ENCODE peak calls at places on chromosomes 5 and 9, in ten cellular contexts. U is cardiac fibroblast; T is kidney tubule cell; I is hippocampal formation; K is stimulated activated CD8-positive, alpha-beta memory T cell treated with anti-CD3 and anti-CD28 coated beads, Interleukin-4, amount 100 ng/mL, for 24 hours; H is NT2/D1; S is NCI-H1048; N is head of caudate nucleus; D is stimulated activated CD4-positive, alpha-beta T cell treated with anti-CD3 and anti-CD28 coated beads, Interleukin-1b, Interleukin-23, amount 100 ng/mL, for 1 hour; E is NCI-H1092 treated with DMSO at 0.1 percent for 48 hours. L is an unnamed sample.

GRCh38 chr9:36803951-36804350 is 230.1 kb downstream of the PAX5 start:
- DNase-seq in S (no peak), K (no peak), D (no peak), E (no peak), H (no peak), N (no peak), U (no peak), I (no peak), T (no peak), L (no peak)

GRCh38 chr5:135944967-135945560 is 9.7 kb downstream of the LECT2 start:
- DNase-seq in T (peak; percentile 80), H (peak; percentile 66), S (peak; percentile 56), E (peak; percentile 61), I (peak; percentile 76), U (peak; percentile 94), N (peak; percentile 47), D (no peak), K (no peak), L (peak; percentile 78)

GRCh38 chr9:97462914-97463313 is 38.6 kb upstream of the TMOD1 start:
- DNase-seq in K (no peak), U (no peak), S (no peak), E (no peak), N (no peak), T (no peak), H (peak; percentile 32), D (no peak), I (no peak), L (no peak)

GRCh38 chr9:32525506-32525905 is 490 bp downstream of the RIGI start:
- DNase-seq in N (no peak), K (no peak), U (peak; percentile 26), H (no peak), D (no peak), T (peak; percentile 38), E (no peak), I (no peak), S (no peak), L (peak; percentile 6)

GRCh38 chr9:127974002-127974768 is 6.6 kb downstream of the EEIG1 start:
- DNase-seq in K (no peak), I (no peak), N (no peak), E (peak; percentile 91), H (no peak), D (no peak), S (no peak), T (no peak), U (no peak), L (no peak)

GRCh38 chr9:131755541-131756198 is 15.8 kb upstream of the RAPGEF1 start:
- DNase-seq in I (peak; percentile 57), K (peak; percentile 83), S (peak; percentile 57), H (peak; percentile 81), D (peak; percentile 61), N (peak; percentile 88), E (peak; percentile 89), U (peak; percentile 82), T (peak; percentile 80), L (peak; percentile 76)

GRCh38 chr5:13831236-13831810 is 113.2 kb downstream of the DNAH5 start:
- DNase-seq in N (peak; percentile 51), T (peak; percentile 40), H (no peak), E (no peak), S (no peak), D (no peak), U (peak; percentile 2), K (no peak), I (no peak), L (no peak)

GRCh38 chr5:2441496-2442180 is 309.8 kb downstream of the IRX2 start:
- DNase-seq in E (no peak), D (no peak), H (no peak), N (no peak), I (no peak), S (no peak), T (no peak), K (no peak), U (no peak), L (no peak)

GRCh38 chr5:53616939-53617549 is 56.6 kb downstream of the NDUFS4 start:
- DNase-seq in H (no peak), S (no peak), E (no peak), D (no peak), N (no peak), I (no peak), U (peak; percentile 30), K (no peak), T (no peak), L (no peak)

GRCh38 chr5:177476531-177477233 is 3.2 kb upstream of the DBN1 start:
- DNase-seq in D (no peak), E (no peak), I (no peak), T (no peak), U (peak; percentile 72), N (no peak), S (no peak), K (no peak), H (no peak), L (no peak)

GRCh38 chr5:180643191-180643851 is 6.1 kb downstream of the FLT4 start:
- DNase-seq in H (no peak), T (no peak), K (no peak), S (no peak), U (no peak), E (no peak), D (no peak), I (no peak), N (no peak), L (no peak)

GRCh38 chr9:31519011-31519410 is 865.4 kb upstream of the ACO1 start:
- DNase-seq in T (peak; percentile 37), U (no peak), S (no peak), E (no peak), K (peak; percentile 1), I (no peak), H (peak; percentile 32), N (no peak), D (no peak), L (no peak)

GRCh38 chr5:138929571-138929955 is 54.4 kb upstream of the LRRTM2 start:
- DNase-seq in I (no peak), U (no peak), N (no peak), D (no peak), E (no peak), S (no peak), H (no peak), T (no peak), K (no peak), L (no peak)

GRCh38 chr5:37816883-37817282 is 23.0 kb downstream of the GDNF start:
- DNase-seq in T (no peak), S (no peak), E (no peak), U (peak; percentile 25), H (no peak), D (no peak), K (no peak), I (peak; percentile 72), N (peak; percentile 89), L (no peak)

GRCh38 chr5:95759634-95760033 is 28.5 kb downstream of the RHOBTB3 start:
- DNase-seq in K (no peak), S (no peak), N (no peak), U (peak; percentile 69), D (no peak), E (peak; percentile 14), H (no peak), I (no peak), T (peak; percentile 38), L (no peak)

L was measured in LoVo.